ENCODE peak calls at places on chromosomes 2 and 18, in six cellular contexts. S is uterus; W is psoas muscle; F is CD8-positive, alpha-beta T cell; O is hepatocyte; B is IMR-90. U is an unnamed sample. For H3K36me3 and H3K4me1, the result is how much of the 10 kb centered on the place peaks cover.

GRCh38 chr2:18345848-18346247 is 214.6 kb downstream of the RDH14 start:
- DNase-seq in F (no peak), S (no peak), B (peak), O (peak), W (no peak), U (no peak)

GRCh38 chr2:84029903-84030559 is 429.0 kb downstream of the SUCLG1 start:
- DNase-seq in S (no peak), O (no peak), F (no peak), W (no peak), B (no peak), U (no peak)

GRCh38 chr2:210816769-210817168 is 260.4 kb downstream of the CPS1 start:
- DNase-seq in W (no peak), S (no peak), B (no peak), F (no peak), O (no peak), U (no peak)

GRCh38 chr2:147482590-147483292 is 362.1 kb upstream of the ACVR2A start:
- DNase-seq in F (no peak), W (no peak), B (no peak), O (no peak), S (no peak), U (no peak)

GRCh38 chr2:211611061-211611518 is 927.5 kb downstream of the ERBB4 start:
- DNase-seq in O (no peak), F (no peak), W (no peak), B (no peak), S (no peak), U (no peak)

GRCh38 chr18:48032876-48033769 is 102.7 kb upstream of the SMAD2 start:
- DNase-seq in B (peak), W (no peak), F (no peak), O (peak), S (peak), U (no peak)

GRCh38 chr18:21257383-21257782 is 15.4 kb downstream of the GREB1L start:
- DNase-seq in O (peak), S (no peak), B (peak), F (no peak), W (no peak), U (no peak)

GRCh38 chr18:24346254-24346653 is 51.4 kb downstream of the OSBPL1A start:
- DNase-seq in O (no peak), F (no peak), S (no peak), W (no peak), B (no peak), U (no peak)

GRCh38 chr2:212021947-212022346 is 516.7 kb downstream of the ERBB4 start:
- DNase-seq in O (no peak), W (no peak), F (no peak), S (no peak), B (peak), U (no peak)

GRCh38 chr2:54570925-54571694 is 115.0 kb downstream of the SPTBN1 start:
- DNase-seq in S (peak), F (peak), W (no peak), O (peak), B (peak), U (no peak)

GRCh38 chr2:207121784-207122183 is 44.0 kb downstream of the KLF7 start:
- DNase-seq in B (peak), O (no peak), W (peak), S (no peak), F (no peak), U (no peak)

GRCh38 chr18:58496937-58497336 is 132.0 kb downstream of the ALPK2 start:
- DNase-seq in W (no peak), S (no peak), B (no peak), O (no peak), F (no peak), U (no peak)

GRCh38 chr2:10333247-10333613 is 30.5 kb downstream of the HPCAL1 start:
- DNase-seq in B (no peak), W (peak), F (no peak), O (no peak), S (no peak), U (no peak)

GRCh38 chr18:2846241-2846637 is 567 bp upstream of the EMILIN2 start:
- DNase-seq in S (no peak), B (peak), F (no peak), O (peak), W (peak), U (no peak)

GRCh38 chr18:5720132-5720531 is 175.2 kb downstream of the TMEM200C start:
- DNase-seq in F (no peak), B (no peak), O (no peak), S (no peak), W (no peak), U (no peak)

GRCh38 chr18:32048507-32049091 is 30.0 kb downstream of the RNF125 start:
- DNase-seq in O (peak), S (peak), B (peak), W (peak), F (no peak), U (no peak)

GRCh38 chr2:130345091-130345490 is 2.4 kb downstream of the IMP4 start:
- DNase-seq in F (no peak), W (no peak), S (no peak), O (no peak), B (no peak), U (no peak)

GRCh38 chr2:201883559-201883958 is 77.2 kb downstream of the CDK15 start:
- DNase-seq in F (no peak), W (peak), B (no peak), O (no peak), S (peak), U (no peak)

GRCh38 chr2:23698733-23699391 is 228.1 kb downstream of the ATAD2B start:
- DNase-seq in W (peak), B (peak), S (no peak), O (no peak), F (no peak), U (no peak)

GRCh38 chr2:23698116-23698732 is 228.7 kb downstream of the ATAD2B start:
- DNase-seq in O (no peak), S (no peak), W (no peak), B (no peak), F (no peak), U (no peak)

GRCh38 chr2:23699526-23699925 is 227.4 kb downstream of the ATAD2B start:
- DNase-seq in S (no peak), B (no peak), W (peak), O (no peak), F (no peak), U (no peak)

GRCh38 chr2:23703037-23703582 is 223.8 kb downstream of the ATAD2B start:
- DNase-seq in W (peak), S (no peak), F (no peak), B (no peak), O (no peak), U (no peak)

GRCh38 chr2:23700627-23701026 is 226.3 kb downstream of the ATAD2B start:
- DNase-seq in B (no peak), F (no peak), O (no peak), S (no peak), W (no peak), U (no peak)
- H3K36me3 ChIP-seq in B (under half), F (under half), O (under half), S (under half), W (under half), U (under half)

DNA sequence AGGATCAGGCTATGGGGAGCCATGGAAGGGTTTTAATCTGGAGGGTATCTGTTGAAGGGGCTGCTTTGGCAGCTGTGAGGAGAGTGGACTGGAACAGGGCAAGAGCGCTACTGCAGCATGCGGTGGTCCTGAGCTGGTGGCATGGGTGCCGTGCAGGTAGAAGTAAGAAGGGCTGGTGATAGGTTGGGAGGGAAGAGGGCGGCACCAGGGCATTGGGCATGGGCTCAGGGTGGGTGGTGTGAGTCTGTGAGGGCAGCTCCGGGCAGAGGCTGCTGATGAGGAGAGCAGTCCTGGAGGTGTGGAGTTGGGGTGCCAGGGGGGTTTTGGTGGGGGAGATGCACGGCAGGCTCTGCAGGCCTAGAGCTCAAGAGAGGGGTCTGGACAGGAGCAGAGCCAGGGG is 2.1 kb downstream of the ACTG2 start:
- DNase-seq in W (no peak), S (no peak), F (no peak), O (no peak), B (no peak), U (no peak)
- H3K4me1 ChIP-seq in W (under half), S (under half), F (under half), O (under half), B (under half), U (half or more)

DNA sequence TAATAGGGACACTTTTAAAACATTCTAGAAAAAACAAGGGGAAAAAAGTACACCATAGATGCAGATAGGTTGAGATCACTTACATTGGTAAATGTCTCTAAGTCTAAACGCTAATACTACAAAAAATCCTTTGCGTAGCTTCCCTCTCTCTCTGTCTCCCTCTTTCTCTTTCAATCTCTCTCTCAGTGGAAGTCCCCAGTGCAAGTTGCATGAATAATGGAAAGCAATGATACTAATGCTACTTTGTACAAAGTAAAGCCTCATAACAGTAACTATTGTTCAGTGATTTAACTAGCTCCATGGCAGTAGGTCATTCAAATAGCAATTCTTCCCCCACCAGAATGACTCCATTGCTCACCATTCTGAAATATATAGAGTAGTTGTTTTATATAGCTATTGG is 12.8 kb downstream of the MEIS1 start:
- DNase-seq in F (no peak), B (no peak), O (no peak), W (no peak), S (no peak), U (no peak)
- H3K36me3 ChIP-seq in F (under half), B (under half), O (under half), W (under half), S (under half), U (under half)

GRCh38 chr2:125567100-125567499 is 1088.9 kb upstream of the GYPC start:
- DNase-seq in B (no peak), S (no peak), W (no peak), F (no peak), O (no peak), U (no peak)
- H3K4me1 ChIP-seq in B (under half), S (under half), W (under half), F (under half), O (under half), U (under half)

U was measured in thoracic aorta.